ENCODE peak calls at places on chromosomes 13 and 19, in nine cellular contexts. One of them, this sample, is unnamed.

GRCh38 chr19:14746891-14747290 is 31.5 kb downstream of the ADGRE2 start:
- DNase-seq in breast epithelium: no peak
- DNase-seq in HFF-Myc: no peak
- DNase-seq in HCT116: no peak
- DNase-seq in GDM1: no peak
- DNase-seq in aorta: no peak
- DNase-seq in mucosa of gallbladder: no peak
- DNase-seq in anterior cingulate cortex: no peak
- DNase-seq in pancreas: no peak
- DNase-seq in this sample: no peak

GRCh38 chr19:13839193-13839937 is 37.6 kb upstream of the NANOS3 start:
- DNase-seq in breast epithelium: peak
- DNase-seq in HFF-Myc: no peak
- DNase-seq in HCT116: no peak
- DNase-seq in GDM1: peak
- DNase-seq in aorta: peak
- DNase-seq in mucosa of gallbladder: peak
- DNase-seq in anterior cingulate cortex: no peak
- DNase-seq in pancreas: peak
- DNase-seq in this sample: no peak

GRCh38 chr13:41428155-41428554 is 29.2 kb upstream of the RGCC start:
- DNase-seq in breast epithelium: no peak
- DNase-seq in HFF-Myc: no peak
- DNase-seq in HCT116: no peak
- DNase-seq in GDM1: no peak
- DNase-seq in aorta: no peak
- DNase-seq in mucosa of gallbladder: no peak
- DNase-seq in anterior cingulate cortex: peak
- DNase-seq in pancreas: no peak
- DNase-seq in this sample: no peak

GRCh38 chr13:40063743-40064142 is 408.3 kb downstream of the COG6 start:
- DNase-seq in breast epithelium: no peak
- DNase-seq in HFF-Myc: no peak
- DNase-seq in HCT116: no peak
- DNase-seq in GDM1: no peak
- DNase-seq in aorta: no peak
- DNase-seq in mucosa of gallbladder: peak
- DNase-seq in anterior cingulate cortex: no peak
- DNase-seq in pancreas: peak
- DNase-seq in this sample: no peak

GRCh38 chr19:46426506-46427162 is 2.1 kb downstream of the PNMA8C start:
- DNase-seq in breast epithelium: no peak
- DNase-seq in HFF-Myc: peak
- DNase-seq in HCT116: no peak
- DNase-seq in GDM1: no peak
- DNase-seq in aorta: peak
- DNase-seq in mucosa of gallbladder: peak
- DNase-seq in anterior cingulate cortex: peak
- DNase-seq in pancreas: peak
- DNase-seq in this sample: no peak

GRCh38 chr19:19205416-19206410 is 2.5 kb upstream of the NR2C2AP start:
- DNase-seq in breast epithelium: no peak
- DNase-seq in HFF-Myc: no peak
- DNase-seq in HCT116: no peak
- DNase-seq in GDM1: no peak
- DNase-seq in aorta: no peak
- DNase-seq in mucosa of gallbladder: no peak
- DNase-seq in anterior cingulate cortex: peak
- DNase-seq in pancreas: no peak
- DNase-seq in this sample: no peak

GRCh38 chr13:42574435-42575311 is 721 bp downstream of the TNFSF11 start:
- DNase-seq in breast epithelium: no peak
- DNase-seq in HFF-Myc: no peak
- DNase-seq in HCT116: no peak
- DNase-seq in GDM1: no peak
- DNase-seq in aorta: no peak
- DNase-seq in mucosa of gallbladder: no peak
- DNase-seq in anterior cingulate cortex: no peak
- DNase-seq in pancreas: no peak
- DNase-seq in this sample: no peak

GRCh38 chr13:44373601-44374347 is at the start of gene SERP2:
- DNase-seq in breast epithelium: no peak
- DNase-seq in HFF-Myc: no peak
- DNase-seq in HCT116: no peak
- DNase-seq in GDM1: no peak
- DNase-seq in aorta: peak
- DNase-seq in mucosa of gallbladder: no peak
- DNase-seq in anterior cingulate cortex: peak
- DNase-seq in pancreas: no peak
- DNase-seq in this sample: no peak

GRCh38 chr13:26412961-26413716 is 144.3 kb upstream of the WASF3 start:
- DNase-seq in breast epithelium: no peak
- DNase-seq in HFF-Myc: no peak
- DNase-seq in HCT116: no peak
- DNase-seq in GDM1: no peak
- DNase-seq in aorta: no peak
- DNase-seq in mucosa of gallbladder: no peak
- DNase-seq in anterior cingulate cortex: no peak
- DNase-seq in pancreas: no peak
- DNase-seq in this sample: no peak

GRCh38 chr13:75818181-75819110 is 182.3 kb downstream of the LMO7 start:
- DNase-seq in breast epithelium: no peak
- DNase-seq in HFF-Myc: no peak
- DNase-seq in HCT116: no peak
- DNase-seq in GDM1: no peak
- DNase-seq in aorta: no peak
- DNase-seq in mucosa of gallbladder: no peak
- DNase-seq in anterior cingulate cortex: no peak
- DNase-seq in pancreas: no peak
- DNase-seq in this sample: no peak